ENCODE peak calls at places on chromosomes 16 and 17, in four cellular contexts. C is neural crest cell, U is pancreas, B is AG09309. N is an unnamed sample.

GRCh38 chr17:81252336-81253329 is 13.5 kb downstream of the NDUFAF8 start:
- DNase-seq in U (no peak), C (no peak), B (no peak), N (no peak)

GRCh38 chr17:72536788-72537187 is 416.0 kb downstream of the SOX9 start:
- DNase-seq in B (no peak), U (no peak), C (no peak), N (no peak)

GRCh38 chr17:56440391-56440790 is 153.1 kb upstream of the NOG start:
- DNase-seq in B (no peak), U (no peak), C (no peak), N (peak; percentile 3)

GRCh38 chr17:74287203-74287602 is 13.2 kb downstream of the DNAI2 start:
- DNase-seq in C (no peak), B (no peak), U (no peak), N (no peak)

GRCh38 chr17:72560303-72561247 is 439.8 kb downstream of the SOX9 start:
- DNase-seq in C (peak; percentile 61), U (peak; percentile 57), B (no peak), N (no peak)

GRCh38 chr16:83661656-83662055 is 146.1 kb upstream of the HSBP1 start:
- DNase-seq in U (no peak), C (no peak), B (no peak), N (no peak)

GRCh38 chr17:79089720-79090502 is 15.3 kb downstream of the ENGASE start:
- DNase-seq in C (no peak), B (no peak), U (no peak), N (no peak)

GRCh38 chr17:16197276-16197675 is 18.1 kb downstream of the NCOR1 start:
- DNase-seq in C (no peak), U (no peak), B (no peak), N (no peak)

GRCh38 chr16:12097523-12098428 is 121.2 kb downstream of the SNX29 start:
- DNase-seq in C (no peak), B (peak; percentile 62), U (no peak), N (peak; percentile 55)

GRCh38 chr17:44780161-44780560 is 21.4 kb downstream of the ADAM11 start:
- DNase-seq in U (no peak), C (no peak), B (no peak), N (no peak)

GRCh38 chr17:41974031-41974430 is 7.4 kb downstream of the CNP start:
- DNase-seq in B (no peak), U (no peak), C (no peak), N (no peak)

GRCh38 chr17:79001190-79002020 is 8.2 kb downstream of the CANT1 start:
- DNase-seq in B (no peak), U (peak; percentile 9), C (no peak), N (no peak)

GRCh38 chr16:79784007-79784406 is 183.5 kb upstream of the MAF start:
- DNase-seq in B (no peak), C (no peak), U (no peak), N (no peak)

GRCh38 chr17:55348749-55349354 is 72.8 kb downstream of the MMD start:
- DNase-seq in B (no peak), C (peak; percentile 46), U (peak; percentile 45), N (no peak)

GRCh38 chr17:55345132-55345531 is 76.5 kb downstream of the MMD start:
- DNase-seq in U (no peak), C (no peak), B (no peak), N (no peak)

GRCh38 chr17:55344514-55344997 is 77.1 kb downstream of the MMD start:
- DNase-seq in C (no peak), B (no peak), U (no peak), N (no peak)

GRCh38 chr17:55347341-55347740 is 74.3 kb downstream of the MMD start:
- DNase-seq in U (no peak), B (no peak), C (no peak), N (no peak)

DNA sequence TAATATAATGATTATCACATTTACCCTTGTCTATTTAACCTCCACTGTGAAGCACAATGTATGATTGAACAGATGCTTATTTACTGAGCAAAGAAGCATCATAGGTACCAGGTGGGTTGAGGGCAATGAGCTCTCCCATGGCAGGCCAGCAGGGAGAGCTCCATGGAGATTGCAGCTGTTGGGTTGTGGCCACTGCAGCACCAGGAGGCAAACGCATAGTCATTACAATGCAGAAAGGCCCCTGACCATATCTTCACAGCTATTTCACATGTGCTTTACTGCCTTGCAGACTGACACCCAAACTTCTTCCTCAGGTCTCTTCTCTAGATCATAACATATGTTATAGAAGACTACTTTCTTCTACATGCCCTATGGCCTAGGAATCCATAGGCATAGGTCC is 75.0 kb downstream of the MMD start:
- DNase-seq in C (no peak), B (no peak), U (no peak), N (no peak)
- TF ChIP-seq CTCF in C (no peak), B (no peak), U (no peak), N (no peak)

DNA sequence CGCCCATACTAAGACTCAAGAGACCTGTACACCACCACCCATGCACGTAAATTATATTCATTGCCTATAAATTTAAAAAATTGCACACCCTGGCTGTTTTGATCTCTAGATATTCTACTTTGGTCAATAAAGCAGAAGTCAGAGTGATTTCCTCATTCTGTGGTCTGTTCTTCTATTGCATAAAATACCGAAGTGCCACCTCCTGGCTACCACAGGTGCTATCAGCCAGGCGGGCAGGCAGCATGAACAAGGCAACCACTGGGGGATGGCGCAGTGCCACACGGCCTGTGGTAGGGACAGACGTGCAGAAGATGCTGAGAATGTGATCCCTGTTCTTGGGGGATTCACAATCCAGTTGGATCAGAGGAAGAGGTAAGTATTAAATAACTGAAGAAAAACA is 122.3 kb downstream of the CDK5R1 start:
- DNase-seq in U (peak; percentile 34), B (no peak), C (no peak), N (no peak)
- TF ChIP-seq CTCF in U (no peak), B (peak; percentile 26), C (no peak), N (no peak)

GRCh38 chr17:75753514-75754377 is 11.2 kb downstream of the GALK1 start:
- DNase-seq in U (peak; percentile 70), B (no peak), C (peak; percentile 62), N (no peak)

GRCh38 chr17:75751676-75752404 is 13.2 kb downstream of the GALK1 start:
- DNase-seq in B (no peak), U (no peak), C (no peak), N (no peak)

GRCh38 chr17:75753193-75753513 is 11.8 kb downstream of the GALK1 start:
- DNase-seq in U (no peak), C (no peak), B (no peak), N (no peak)

GRCh38 chr17:75750661-75751423 is 14.2 kb downstream of the GALK1 start:
- DNase-seq in C (no peak), B (no peak), U (no peak), N (no peak)

DNA sequence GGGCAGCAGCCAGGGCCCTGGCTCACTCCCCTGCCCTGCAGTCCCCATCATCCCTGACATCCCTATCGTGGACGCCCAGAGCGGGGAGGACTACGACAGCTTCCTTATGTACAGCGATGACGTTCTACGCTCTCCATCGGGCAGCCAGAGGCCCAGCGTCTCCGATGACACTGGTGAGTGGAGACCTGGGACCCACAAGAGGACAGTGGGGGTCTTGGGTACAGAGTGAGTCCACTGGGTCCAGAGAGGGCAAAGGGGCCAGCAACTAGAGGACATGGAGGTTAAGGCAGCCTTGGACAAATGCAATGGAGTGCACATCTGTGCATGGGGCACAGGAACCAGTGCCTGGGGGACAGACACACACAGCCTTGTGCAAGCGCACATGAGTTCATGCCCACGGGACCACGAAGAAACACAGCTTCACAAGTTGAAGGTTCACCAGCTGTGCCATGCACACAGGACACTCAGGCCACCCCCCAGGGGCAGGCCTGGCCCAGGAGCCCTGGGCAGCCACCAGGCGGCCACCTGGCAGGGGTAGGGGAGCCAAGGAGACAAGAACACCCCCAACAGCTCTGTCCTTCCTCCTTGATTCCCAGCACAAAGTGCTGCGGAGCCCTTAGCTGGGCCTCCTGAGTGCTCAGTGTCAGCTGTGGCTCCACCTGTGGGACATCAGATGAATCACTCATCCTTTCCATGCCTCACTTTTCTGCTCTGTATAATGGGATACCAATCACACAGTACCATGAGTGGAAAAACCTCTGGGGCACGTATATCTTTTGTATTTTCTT is 12.4 kb downstream of the GALK1 start:
- DNase-seq in C (no peak), B (no peak), U (no peak), N (no peak)
- TF ChIP-seq CTCF in C (no peak), B (no peak), U (no peak), N (no peak)

GRCh38 chr16:1890701-1891035 is 18.7 kb upstream of the MEIOB start:
- DNase-seq in U (no peak), C (no peak), B (no peak), N (no peak)
- TF ChIP-seq CTCF in U (no peak), C (no peak), B (no peak), N (no peak)

DNA sequence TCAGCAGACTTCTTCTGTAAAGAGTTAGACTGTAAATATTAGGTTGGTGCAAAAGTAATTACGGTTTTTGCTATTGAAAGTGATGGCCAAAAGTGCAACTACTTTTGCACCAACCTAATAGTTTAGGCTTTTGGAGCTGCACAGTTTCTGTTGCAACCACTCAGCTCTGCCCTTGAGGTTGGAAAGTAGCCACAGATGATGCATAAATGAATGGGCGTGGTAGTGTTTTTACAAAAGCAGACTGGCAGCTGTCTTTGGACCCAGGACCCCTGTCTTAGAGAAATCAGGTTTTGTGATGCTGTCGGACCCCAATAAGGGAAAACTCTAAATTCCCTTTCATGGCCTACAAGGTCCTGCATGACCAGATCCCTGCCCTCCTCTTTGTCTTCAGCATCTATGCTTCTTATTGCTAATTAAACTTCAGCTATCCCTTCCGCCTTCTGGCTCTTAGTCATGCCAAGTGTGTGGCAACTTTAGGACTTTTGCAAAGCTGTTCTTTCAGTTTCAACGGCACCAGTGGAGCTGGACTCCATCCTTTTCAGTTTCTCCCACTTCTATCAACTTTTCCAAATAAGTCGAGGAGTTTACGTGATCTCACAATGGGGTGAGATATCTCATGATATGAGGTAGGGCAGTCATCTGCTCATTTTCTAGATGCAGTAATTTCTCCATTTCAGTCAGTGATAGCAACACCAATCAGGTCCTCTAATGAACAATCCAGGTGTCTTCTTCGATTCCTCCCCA is 232.3 kb downstream of the XYLT1 start:
- DNase-seq in B (no peak), U (no peak), C (no peak), N (no peak)
- TF ChIP-seq CTCF in B (no peak), U (no peak), C (no peak), N (no peak)

DNA sequence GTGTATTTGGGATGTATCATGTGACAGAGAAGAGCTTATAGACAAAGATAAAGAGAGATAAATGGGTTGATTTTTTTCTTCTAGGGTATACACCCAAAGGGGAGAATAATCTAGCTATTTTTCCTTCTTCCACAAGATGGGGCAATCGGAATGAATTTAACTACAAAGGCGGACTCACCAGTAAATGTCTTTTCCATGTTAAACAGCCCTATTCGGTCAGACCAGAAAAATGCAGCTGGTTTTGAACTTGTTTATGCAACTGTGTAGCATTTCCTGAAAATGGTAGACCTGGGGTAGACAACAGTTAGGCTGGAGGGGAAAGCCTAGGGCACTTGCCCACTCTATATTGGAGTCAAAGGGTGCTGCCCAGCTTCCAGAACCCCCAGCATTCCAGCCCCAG is 477.1 kb downstream of the TOX3 start:
- DNase-seq in U (no peak), C (no peak), B (no peak), N (no peak)
- TF ChIP-seq CTCF in U (no peak), C (peak; percentile 68), B (no peak), N (no peak)

GRCh38 chr16:81997738-81998137 is 13.5 kb downstream of the SDR42E1 start:
- DNase-seq in B (peak; percentile 55), U (no peak), C (no peak), N (peak; percentile 60)

GRCh38 chr16:81995651-81996050 is 15.6 kb downstream of the SDR42E1 start:
- DNase-seq in C (no peak), U (no peak), B (no peak), N (peak; percentile 17)

GRCh38 chr16:82002831-82003230 is 8.4 kb downstream of the SDR42E1 start:
- DNase-seq in C (no peak), B (no peak), U (no peak), N (no peak)

GRCh38 chr16:81994485-81994884 is 16.8 kb downstream of the SDR42E1 start:
- DNase-seq in U (no peak), B (no peak), C (no peak), N (no peak)

GRCh38 chr16:81996664-81997529 is 14.4 kb downstream of the SDR42E1 start:
- DNase-seq in B (peak; percentile 40), U (no peak), C (no peak), N (peak; percentile 12)
- TF ChIP-seq CTCF in B (peak; percentile 41), U (no peak), C (peak; percentile 41), N (peak; percentile 45)

N was measured in BJ.